ENCODE peak calls at places on chromosomes 4 and X, in four cellular contexts. One of them, this sample, is unnamed.

GRCh38 chr4:123922847-123923246 is 526.3 kb downstream of the SPRY1 start:
- DNase-seq in GM12878: no peak
- DNase-seq in HepG2: no peak
- DNase-seq in K562: no peak
- DNase-seq in this sample: no peak

GRCh38 chr4:30802622-30803323 is 82.6 kb downstream of the PCDH7 start:
- DNase-seq in GM12878: no peak
- DNase-seq in HepG2: no peak
- DNase-seq in K562: no peak
- DNase-seq in this sample: no peak

GRCh38 chr4:173509031-173510001 is 20.7 kb downstream of the HAND2 start:
- DNase-seq in GM12878: no peak
- DNase-seq in HepG2: no peak
- DNase-seq in K562: no peak
- DNase-seq in this sample: no peak

GRCh38 chrX:46257451-46257879 is 287.8 kb downstream of the ZNF674 start:
- DNase-seq in GM12878: no peak
- DNase-seq in HepG2: no peak
- DNase-seq in K562: no peak
- DNase-seq in this sample: no peak

GRCh38 chr4:123343400-123344060 is 53.1 kb upstream of the SPRY1 start:
- DNase-seq in GM12878: no peak
- DNase-seq in HepG2: no peak
- DNase-seq in K562: no peak
- DNase-seq in this sample: no peak

GRCh38 chr4:129167640-129168260 is 71.8 kb downstream of the C4orf33 start:
- DNase-seq in GM12878: no peak
- DNase-seq in HepG2: peak; percentile 7
- DNase-seq in K562: peak; percentile 8
- DNase-seq in this sample: no peak

GRCh38 chr4:38424171-38424871 is 239.7 kb upstream of the KLF3 start:
- DNase-seq in GM12878: no peak
- DNase-seq in HepG2: peak; percentile 93
- DNase-seq in K562: no peak
- DNase-seq in this sample: no peak

GRCh38 chr4:4869731-4870483 is 10.4 kb downstream of the MSX1 start:
- DNase-seq in GM12878: no peak
- DNase-seq in HepG2: no peak
- DNase-seq in K562: no peak
- DNase-seq in this sample: no peak

GRCh38 chrX:155334486-155335316 is at the start of gene CLIC2:
- DNase-seq in GM12878: no peak
- DNase-seq in HepG2: no peak
- DNase-seq in K562: peak; percentile 76
- DNase-seq in this sample: no peak

GRCh38 chrX:119757979-119758681 is at the start of gene SOWAHD:
- DNase-seq in GM12878: no peak
- DNase-seq in HepG2: peak; percentile 50
- DNase-seq in K562: peak; percentile 30
- DNase-seq in this sample: peak; percentile 53

GRCh38 chr4:169115897-169116254 is 105.8 kb upstream of the CBR4 start:
- DNase-seq in GM12878: no peak
- DNase-seq in HepG2: no peak
- DNase-seq in K562: no peak
- DNase-seq in this sample: no peak

GRCh38 chrX:154751121-154751668 is 318 bp upstream of the GAB3 start:
- DNase-seq in GM12878: no peak
- DNase-seq in HepG2: no peak
- DNase-seq in K562: peak; percentile 42
- DNase-seq in this sample: no peak

GRCh38 chrX:15755091-15755490 is 17.0 kb downstream of the CA5B start:
- DNase-seq in GM12878: no peak
- DNase-seq in HepG2: no peak
- DNase-seq in K562: no peak
- DNase-seq in this sample: no peak

GRCh38 chr4:159174645-159175147 is 71.8 kb downstream of the RAPGEF2 start:
- DNase-seq in GM12878: no peak
- DNase-seq in HepG2: no peak
- DNase-seq in K562: no peak
- DNase-seq in this sample: no peak

GRCh38 chrX:11953615-11954014 is 184.7 kb upstream of the FRMPD4 start:
- DNase-seq in GM12878: no peak
- DNase-seq in HepG2: no peak
- DNase-seq in K562: no peak
- DNase-seq in this sample: no peak

GRCh38 chr4:151361126-151361525 is 35.7 kb upstream of the SH3D19 start:
- DNase-seq in GM12878: no peak
- DNase-seq in HepG2: no peak
- DNase-seq in K562: no peak
- DNase-seq in this sample: no peak

GRCh38 chr4:103719320-103720204 is at the start of gene TACR3:
- DNase-seq in GM12878: no peak
- DNase-seq in HepG2: no peak
- DNase-seq in K562: no peak
- DNase-seq in this sample: no peak

GRCh38 chr4:88283661-88284377 is 542 bp downstream of the PPM1K start:
- DNase-seq in GM12878: no peak
- DNase-seq in HepG2: peak; percentile 28
- DNase-seq in K562: peak; percentile 54
- DNase-seq in this sample: peak; percentile 35

GRCh38 chr4:68987007-68987406 is 35.4 kb upstream of the UGT2A3 start:
- DNase-seq in GM12878: peak; percentile 12
- DNase-seq in HepG2: no peak
- DNase-seq in K562: no peak
- DNase-seq in this sample: no peak

GRCh38 chrX:49041683-49042529 is 1.3 kb downstream of the TFE3 start:
- DNase-seq in GM12878: no peak
- DNase-seq in HepG2: no peak
- DNase-seq in K562: no peak
- DNase-seq in this sample: no peak

GRCh38 chr4:70979445-70980008 is 13.9 kb upstream of the DCK start:
- DNase-seq in GM12878: no peak
- DNase-seq in HepG2: no peak
- DNase-seq in K562: no peak
- DNase-seq in this sample: no peak

GRCh38 chrX:110143454-110144210 is 140.7 kb downstream of the TMEM164 start:
- DNase-seq in GM12878: no peak
- DNase-seq in HepG2: no peak
- DNase-seq in K562: no peak
- DNase-seq in this sample: no peak

GRCh38 chr4:128519163-128519810 is 231.7 kb upstream of the PGRMC2 start:
- DNase-seq in GM12878: no peak
- DNase-seq in HepG2: no peak
- DNase-seq in K562: no peak
- DNase-seq in this sample: no peak

GRCh38 chrX:34942496-34942895 is at the start of gene FAM47B:
- DNase-seq in GM12878: no peak
- DNase-seq in HepG2: no peak
- DNase-seq in K562: no peak
- DNase-seq in this sample: no peak

GRCh38 chrX:119495734-119496520 is 27.7 kb downstream of the SLC25A5 start:
- DNase-seq in GM12878: no peak
- DNase-seq in HepG2: peak; percentile 75
- DNase-seq in K562: no peak
- DNase-seq in this sample: no peak

GRCh38 chr4:25002679-25003078 is 28.1 kb downstream of the LGI2 start:
- DNase-seq in GM12878: no peak
- DNase-seq in HepG2: no peak
- DNase-seq in K562: no peak
- DNase-seq in this sample: no peak

GRCh38 chrX:54076903-54077302 is 32.6 kb upstream of the PHF8 start:
- DNase-seq in GM12878: no peak
- DNase-seq in HepG2: no peak
- DNase-seq in K562: no peak
- DNase-seq in this sample: no peak

GRCh38 chr4:185839204-185839712 is 27.3 kb upstream of the SORBS2 start:
- DNase-seq in GM12878: no peak
- DNase-seq in HepG2: no peak
- DNase-seq in K562: no peak
- DNase-seq in this sample: peak; percentile 34

GRCh38 chr4:41212221-41213203 is 1.8 kb downstream of the APBB2 start:
- DNase-seq in GM12878: peak; percentile 70
- DNase-seq in HepG2: peak; percentile 64
- DNase-seq in K562: no peak
- DNase-seq in this sample: peak; percentile 16

GRCh38 chr4:42280327-42281095 is 116.8 kb upstream of the SHISA3 start:
- DNase-seq in GM12878: no peak
- DNase-seq in HepG2: no peak
- DNase-seq in K562: peak; percentile 47
- DNase-seq in this sample: peak; percentile 47

GRCh38 chr4:146165840-146166239 is 9.7 kb upstream of the LSM6 start:
- DNase-seq in GM12878: no peak
- DNase-seq in HepG2: no peak
- DNase-seq in K562: no peak
- DNase-seq in this sample: no peak

DNA sequence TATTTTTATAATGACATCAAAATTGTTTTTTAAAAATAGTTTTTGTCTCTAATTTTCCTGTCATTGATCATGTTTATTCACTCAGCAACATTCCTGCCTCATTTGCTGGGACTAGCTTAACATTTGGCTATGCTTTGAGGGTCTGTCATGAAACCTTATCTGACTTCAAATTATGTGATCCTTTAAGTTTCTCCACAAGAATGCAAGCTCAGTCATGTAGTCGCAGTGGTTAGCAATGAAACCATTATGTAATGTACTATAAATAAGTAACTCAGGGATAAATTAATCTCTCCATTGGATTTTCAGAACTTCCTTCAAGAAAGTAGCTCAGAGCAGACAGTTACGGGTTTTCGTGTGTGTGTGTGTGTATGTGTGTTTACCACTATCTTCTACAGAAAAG is 993.6 kb downstream of the ADGRL3 start:
- DNase-seq in GM12878: no peak
- DNase-seq in HepG2: no peak
- DNase-seq in K562: no peak
- DNase-seq in this sample: no peak
- TF ChIP-seq TARDBP in GM12878: no peak
- TF ChIP-seq TARDBP in HepG2: no peak
- TF ChIP-seq TARDBP in K562: no peak
- TF ChIP-seq TARDBP in this sample: no peak

GRCh38 chr4:119016636-119017035 is 119.0 kb upstream of the MYOZ2 start:
- DNase-seq in GM12878: no peak
- DNase-seq in HepG2: no peak
- DNase-seq in K562: no peak
- DNase-seq in this sample: no peak
- TF ChIP-seq TARDBP in GM12878: no peak
- TF ChIP-seq TARDBP in HepG2: no peak
- TF ChIP-seq TARDBP in K562: no peak
- TF ChIP-seq TARDBP in this sample: no peak

GRCh38 chr4:137394000-137394399 is 138.3 kb downstream of the PCDH18 start:
- DNase-seq in GM12878: no peak
- DNase-seq in HepG2: no peak
- DNase-seq in K562: no peak
- DNase-seq in this sample: no peak

GRCh38 chr4:137390707-137391106 is 141.6 kb downstream of the PCDH18 start:
- DNase-seq in GM12878: no peak
- DNase-seq in HepG2: no peak
- DNase-seq in K562: no peak
- DNase-seq in this sample: no peak

GRCh38 chr4:137387924-137388323 is 144.4 kb downstream of the PCDH18 start:
- DNase-seq in GM12878: no peak
- DNase-seq in HepG2: no peak
- DNase-seq in K562: no peak
- DNase-seq in this sample: no peak

GRCh38 chr4:137390141-137390540 is 142.2 kb downstream of the PCDH18 start:
- DNase-seq in GM12878: no peak
- DNase-seq in HepG2: no peak
- DNase-seq in K562: no peak
- DNase-seq in this sample: no peak

DNA sequence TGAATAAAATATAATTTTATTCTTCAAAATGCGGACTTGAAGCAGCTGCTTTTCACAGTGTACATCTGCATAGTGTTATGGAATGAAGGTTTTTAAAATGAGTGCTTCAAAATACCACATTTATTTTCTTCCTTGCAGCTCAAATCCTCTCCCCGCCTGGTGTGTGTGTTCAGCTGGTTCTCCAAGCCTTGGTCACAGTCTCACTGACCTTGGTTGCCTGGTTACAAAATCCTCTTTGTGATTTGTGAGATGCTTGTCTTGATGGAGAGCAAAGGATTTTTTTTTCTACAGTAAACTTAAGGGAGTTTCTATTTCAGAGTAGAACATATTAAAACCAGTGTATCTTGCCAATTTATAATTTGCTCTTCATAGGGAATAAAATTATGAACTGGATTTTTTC is 139.3 kb downstream of the PCDH18 start:
- DNase-seq in GM12878: no peak
- DNase-seq in HepG2: no peak
- DNase-seq in K562: no peak
- DNase-seq in this sample: no peak
- TF ChIP-seq TARDBP in GM12878: no peak
- TF ChIP-seq TARDBP in HepG2: no peak
- TF ChIP-seq TARDBP in K562: no peak
- TF ChIP-seq TARDBP in this sample: no peak

DNA sequence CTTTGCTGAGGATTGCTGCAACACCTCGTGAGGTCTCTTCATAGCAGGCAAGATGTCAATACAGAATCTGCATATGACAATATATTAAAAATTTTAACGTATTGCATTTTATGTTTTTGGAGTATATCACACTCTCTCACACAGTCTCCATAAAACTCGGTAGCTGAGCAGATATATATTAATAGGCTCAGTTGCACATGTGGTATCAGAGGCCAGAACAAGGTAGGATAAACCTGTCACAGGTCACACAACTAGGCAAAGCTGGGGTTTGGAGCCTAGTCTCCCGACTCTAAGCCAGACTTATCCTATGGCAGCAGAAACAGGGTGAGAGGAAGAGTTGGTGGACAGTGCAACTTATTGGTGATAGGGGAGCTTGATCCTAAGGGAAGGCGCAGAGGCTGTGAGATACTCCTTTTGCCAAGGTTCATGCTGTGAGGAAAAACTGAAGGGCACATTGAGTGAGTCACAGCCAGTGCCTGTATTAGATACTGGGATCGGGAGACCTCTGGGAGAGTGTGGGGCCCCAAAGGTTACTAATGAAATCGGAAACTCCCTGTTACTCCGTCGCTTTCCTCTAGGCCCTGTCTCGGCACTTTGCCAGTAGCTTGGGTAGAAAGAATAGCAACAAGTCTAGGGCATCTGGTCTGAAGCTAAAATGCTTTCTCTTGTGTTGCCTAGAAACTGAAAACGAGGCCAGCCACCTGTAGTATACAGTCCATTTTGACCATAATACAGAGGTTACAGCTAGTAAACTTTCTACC is 195.7 kb downstream of the ARHGAP10 start:
- DNase-seq in GM12878: no peak
- DNase-seq in HepG2: no peak
- DNase-seq in K562: no peak
- DNase-seq in this sample: peak; percentile 39
- TF ChIP-seq TARDBP in GM12878: no peak
- TF ChIP-seq TARDBP in HepG2: no peak
- TF ChIP-seq TARDBP in K562: no peak
- TF ChIP-seq TARDBP in this sample: no peak

This sample was measured in HEK293T.